ENCODE peak calls at places on chromosomes 3 and 15, in six cellular contexts. F, E, Y, M, K and G are unnamed samples.

GRCh38 chr15:78308422-78309021 is 9.1 kb upstream of the SKIC8 start:
- DNase-seq in Y (peak; percentile 58), E (peak; percentile 83), F (peak; percentile 61), M (peak; percentile 75), K (peak; percentile 64), G (peak; percentile 76)

GRCh38 chr15:57591822-57592367 is at the start of gene MYZAP:
- DNase-seq in E (peak; percentile 87), K (peak; percentile 82), Y (no peak), M (peak; percentile 83), F (no peak), G (peak; percentile 75)

GRCh38 chr3:72614394-72615074 is 233.7 kb downstream of the SHQ1 start:
- DNase-seq in K (no peak), E (no peak), M (no peak), Y (no peak), F (no peak), G (no peak)

GRCh38 chr15:64767203-64767602 is 8.2 kb downstream of the RBPMS2 start:
- DNase-seq in Y (no peak), M (no peak), F (no peak), K (no peak), E (no peak), G (no peak)

GRCh38 chr3:85313380-85313779 is 354.6 kb downstream of the CADM2 start:
- DNase-seq in E (no peak), M (no peak), F (no peak), Y (no peak), K (no peak), G (no peak)

GRCh38 chr3:124297062-124297980 is 305.4 kb upstream of the ROPN1 start:
- DNase-seq in E (no peak), F (no peak), K (no peak), M (no peak), Y (no peak), G (no peak)

GRCh38 chr3:46939578-46940405 is 36.8 kb downstream of the CCDC12 start:
- DNase-seq in F (no peak), M (no peak), E (no peak), K (no peak), Y (no peak), G (no peak)

GRCh38 chr3:43621406-43621973 is 321 bp downstream of the ANO10 start:
- DNase-seq in Y (no peak), K (peak; percentile 36), F (no peak), M (peak; percentile 64), E (peak; percentile 64), G (peak; percentile 56)

GRCh38 chr3:11379824-11380281 is 107.7 kb downstream of the ATG7 start:
- DNase-seq in M (no peak), F (no peak), K (no peak), E (no peak), Y (no peak), G (no peak)

GRCh38 chr3:126982125-126982521 is 792 bp upstream of the PLXNA1 start:
- DNase-seq in M (no peak), E (no peak), F (no peak), K (peak; percentile 60), Y (peak; percentile 27), G (no peak)

GRCh38 chr15:77831989-77832388 is 199.3 kb upstream of the LINGO1 start:
- DNase-seq in K (no peak), E (no peak), M (no peak), Y (no peak), F (no peak), G (peak; percentile 6)

GRCh38 chr3:113532698-113533533 is 561 bp downstream of the SIDT1 start:
- DNase-seq in M (peak; percentile 49), K (no peak), Y (no peak), E (peak; percentile 60), F (no peak), G (peak; percentile 50)

GRCh38 chr3:84175449-84175848 is 783.3 kb upstream of the CADM2 start:
- DNase-seq in E (no peak), K (no peak), F (no peak), Y (no peak), M (no peak), G (no peak)
- H3K9me3 ChIP-seq in E (no peaks in the 10 kb centered on the region), K (no peaks in the 10 kb centered on the region), F (no peaks in the 10 kb centered on the region), Y (no peaks in the 10 kb centered on the region), M (no peaks in the 10 kb centered on the region), G (no peaks in the 10 kb centered on the region)

GRCh38 chr3:187049462-187050101 is 89.7 kb downstream of the RPL39L start:
- DNase-seq in E (no peak), K (no peak), Y (no peak), M (no peak), F (no peak), G (no peak)
- H3K9me3 ChIP-seq in E (no peaks in the 10 kb centered on the region), K (peaks cover 8% of the 10 kb centered on the region), Y (no peaks in the 10 kb centered on the region), M (no peaks in the 10 kb centered on the region), F (no peaks in the 10 kb centered on the region), G (peaks cover 10% of the 10 kb centered on the region)

GRCh38 chr3:184512621-184513020 is 49.0 kb upstream of the EPHB3 start:
- DNase-seq in E (no peak), K (no peak), F (no peak), M (peak; percentile 3), Y (no peak), G (no peak)
- H3K9me3 ChIP-seq in E (no peaks in the 10 kb centered on the region), K (no peaks in the 10 kb centered on the region), F (no peaks in the 10 kb centered on the region), M (no peaks in the 10 kb centered on the region), Y (peaks cover 3% of the 10 kb centered on the region), G (no peaks in the 10 kb centered on the region)

GRCh38 chr15:25059698-25060471 is 105.1 kb downstream of the SNRPN start:
- DNase-seq in F (no peak), E (no peak), K (no peak), Y (no peak), M (no peak), G (peak; percentile 15)

GRCh38 chr15:25060472-25060803 is 105.7 kb downstream of the SNRPN start:
- DNase-seq in Y (no peak), F (no peak), E (no peak), K (no peak), M (no peak), G (peak; percentile 10)

GRCh38 chr15:25062551-25063430 is 108.0 kb downstream of the SNRPN start:
- DNase-seq in E (no peak), M (no peak), F (no peak), Y (no peak), K (no peak), G (peak; percentile 9)

GRCh38 chr15:25060996-25061620 is 106.3 kb downstream of the SNRPN start:
- DNase-seq in K (no peak), M (no peak), F (no peak), Y (no peak), E (no peak), G (peak; percentile 11)

GRCh38 chr15:25061808-25062550 is 107.2 kb downstream of the SNRPN start:
- DNase-seq in E (no peak), Y (no peak), M (no peak), F (no peak), K (no peak), G (peak; percentile 9)
- H3K9me3 ChIP-seq in E (peaks cover 97% of the 10 kb centered on the region), Y (peaks cover 100% of the 10 kb centered on the region), M (peaks cover 23% of the 10 kb centered on the region), F (peaks cover 7% of the 10 kb centered on the region), K (peaks cover 96% of the 10 kb centered on the region), G (peaks cover 100% of the 10 kb centered on the region)

DNA sequence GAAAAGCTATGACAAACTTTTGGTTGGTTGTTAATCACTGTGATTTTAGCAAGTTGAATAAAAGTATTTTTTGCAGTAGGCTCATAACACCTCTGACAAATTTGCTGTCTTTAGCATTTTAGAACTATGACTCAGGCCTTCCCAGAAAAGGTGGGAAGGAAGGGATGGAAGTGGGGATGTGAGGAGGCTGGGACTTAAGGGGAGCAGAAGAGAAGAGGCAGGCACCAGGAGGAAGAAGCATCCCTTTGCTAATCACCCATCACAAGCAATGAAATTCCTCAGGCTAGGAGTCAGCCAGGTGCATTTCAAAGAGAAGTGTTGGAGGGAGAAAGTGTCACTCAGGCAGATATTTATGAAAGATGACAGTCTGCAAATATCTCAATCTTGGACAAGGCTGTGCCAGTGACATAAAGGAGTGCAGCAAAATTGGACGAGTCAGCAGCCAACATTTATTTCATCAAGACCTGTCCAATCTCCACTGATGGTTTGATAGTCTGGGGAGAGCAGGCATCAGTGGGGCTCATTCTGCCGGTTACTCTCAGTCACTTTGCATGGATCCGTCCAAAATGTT is 337.3 kb upstream of the ARRDC4 start:
- DNase-seq in E (no peak), K (no peak), M (no peak), Y (no peak), F (no peak), G (no peak)
- H3K9me3 ChIP-seq in E (no peaks in the 10 kb centered on the region), K (no peaks in the 10 kb centered on the region), M (no peaks in the 10 kb centered on the region), Y (peaks cover 6% of the 10 kb centered on the region), F (no peaks in the 10 kb centered on the region), G (no peaks in the 10 kb centered on the region)